ENCODE peak calls at places on chromosomes 6 and 20, in six cellular contexts. One of them, this sample, is unnamed. For H3K4me1 and H3K27me3, the result is how much of the 10 kb centered on the place peaks cover.

GRCh38 chr6:125623085-125623484 is 126.3 kb upstream of the HEY2 start:
- DNase-seq in neuronal stem cell: no peak
- DNase-seq in endodermal cell: no peak
- DNase-seq in body of pancreas: no peak
- DNase-seq in left lung: no peak
- DNase-seq in ovary: no peak
- DNase-seq in this sample: no peak

GRCh38 chr6:27795697-27796494 is 116.3 kb downstream of the OR2B2 start:
- DNase-seq in body of pancreas: peak
- DNase-seq in endodermal cell: peak
- DNase-seq in left lung: no peak
- DNase-seq in ovary: no peak
- DNase-seq in neuronal stem cell: peak
- DNase-seq in this sample: peak

GRCh38 chr20:40336530-40336929 is 352.5 kb downstream of the MAFB start:
- DNase-seq in ovary: no peak
- DNase-seq in endodermal cell: no peak
- DNase-seq in neuronal stem cell: no peak
- DNase-seq in body of pancreas: no peak
- DNase-seq in left lung: no peak
- DNase-seq in this sample: no peak

GRCh38 chr20:10984899-10985298 is 311.1 kb upstream of the JAG1 start:
- DNase-seq in endodermal cell: no peak
- DNase-seq in body of pancreas: no peak
- DNase-seq in left lung: no peak
- DNase-seq in neuronal stem cell: no peak
- DNase-seq in ovary: no peak
- DNase-seq in this sample: peak

GRCh38 chr20:6765469-6766058 is 1.9 kb upstream of the BMP2 start:
- DNase-seq in neuronal stem cell: peak
- DNase-seq in endodermal cell: no peak
- DNase-seq in body of pancreas: peak
- DNase-seq in left lung: no peak
- DNase-seq in ovary: no peak
- DNase-seq in this sample: peak

GRCh38 chr6:52622810-52623209 is 46.0 kb upstream of the TRAM2 start:
- DNase-seq in neuronal stem cell: no peak
- DNase-seq in left lung: no peak
- DNase-seq in body of pancreas: no peak
- DNase-seq in endodermal cell: no peak
- DNase-seq in ovary: no peak
- DNase-seq in this sample: no peak

GRCh38 chr20:15742076-15742475 is 831.2 kb downstream of the KIF16B start:
- DNase-seq in neuronal stem cell: no peak
- DNase-seq in endodermal cell: no peak
- DNase-seq in ovary: no peak
- DNase-seq in body of pancreas: no peak
- DNase-seq in left lung: no peak
- DNase-seq in this sample: no peak

GRCh38 chr20:47620808-47621805 is 119.4 kb downstream of the NCOA3 start:
- DNase-seq in left lung: no peak
- DNase-seq in ovary: no peak
- DNase-seq in endodermal cell: no peak
- DNase-seq in neuronal stem cell: peak
- DNase-seq in body of pancreas: no peak
- DNase-seq in this sample: peak

GRCh38 chr6:875012-875411 is 182.1 kb upstream of the EXOC2 start:
- DNase-seq in neuronal stem cell: no peak
- DNase-seq in left lung: no peak
- DNase-seq in ovary: no peak
- DNase-seq in endodermal cell: no peak
- DNase-seq in body of pancreas: no peak
- DNase-seq in this sample: no peak

GRCh38 chr6:140043357-140043756 is 668.9 kb upstream of the CITED2 start:
- DNase-seq in left lung: no peak
- DNase-seq in neuronal stem cell: no peak
- DNase-seq in endodermal cell: no peak
- DNase-seq in body of pancreas: no peak
- DNase-seq in ovary: no peak
- DNase-seq in this sample: peak

GRCh38 chr6:21800948-21801438 is 207.4 kb downstream of the SOX4 start:
- DNase-seq in ovary: no peak
- DNase-seq in neuronal stem cell: no peak
- DNase-seq in endodermal cell: no peak
- DNase-seq in body of pancreas: peak
- DNase-seq in left lung: no peak
- DNase-seq in this sample: no peak

GRCh38 chr6:114735118-114735730 is 392.4 kb upstream of the HS3ST5 start:
- DNase-seq in endodermal cell: no peak
- DNase-seq in left lung: no peak
- DNase-seq in ovary: no peak
- DNase-seq in neuronal stem cell: no peak
- DNase-seq in body of pancreas: no peak
- DNase-seq in this sample: no peak

GRCh38 chr6:160146454-160147145 is 25.0 kb downstream of the SLC22A1 start:
- DNase-seq in left lung: no peak
- DNase-seq in neuronal stem cell: no peak
- DNase-seq in ovary: no peak
- DNase-seq in endodermal cell: peak
- DNase-seq in body of pancreas: no peak
- DNase-seq in this sample: no peak

GRCh38 chr6:23140879-23141278 is 571.5 kb downstream of the HDGFL1 start:
- DNase-seq in left lung: no peak
- DNase-seq in endodermal cell: no peak
- DNase-seq in body of pancreas: no peak
- DNase-seq in ovary: no peak
- DNase-seq in neuronal stem cell: no peak
- DNase-seq in this sample: no peak

GRCh38 chr6:75752365-75752764 is 3.3 kb downstream of the MYO6 start:
- DNase-seq in endodermal cell: no peak
- DNase-seq in ovary: no peak
- DNase-seq in neuronal stem cell: no peak
- DNase-seq in left lung: no peak
- DNase-seq in body of pancreas: no peak
- DNase-seq in this sample: peak

GRCh38 chr6:44092312-44092884 is 34.9 kb downstream of the MRPL14 start:
- DNase-seq in neuronal stem cell: no peak
- DNase-seq in body of pancreas: no peak
- DNase-seq in left lung: no peak
- DNase-seq in ovary: no peak
- DNase-seq in endodermal cell: no peak
- DNase-seq in this sample: no peak

GRCh38 chr20:31967830-31968249 is at the start of gene XKR7:
- DNase-seq in ovary: no peak
- DNase-seq in body of pancreas: peak
- DNase-seq in neuronal stem cell: peak
- DNase-seq in left lung: no peak
- DNase-seq in endodermal cell: peak
- DNase-seq in this sample: no peak

GRCh38 chr20:49765846-49766541 is 46.6 kb upstream of the SLC9A8 start:
- DNase-seq in ovary: no peak
- DNase-seq in left lung: no peak
- DNase-seq in endodermal cell: no peak
- DNase-seq in neuronal stem cell: no peak
- DNase-seq in body of pancreas: no peak
- DNase-seq in this sample: no peak

GRCh38 chr6:36745836-36746235 is 48.2 kb downstream of the RAB44 start:
- DNase-seq in neuronal stem cell: no peak
- DNase-seq in ovary: no peak
- DNase-seq in body of pancreas: no peak
- DNase-seq in left lung: no peak
- DNase-seq in endodermal cell: no peak
- DNase-seq in this sample: no peak

GRCh38 chr20:37111926-37112455 is 16.2 kb upstream of the RBL1 start:
- DNase-seq in neuronal stem cell: no peak
- DNase-seq in endodermal cell: no peak
- DNase-seq in body of pancreas: no peak
- DNase-seq in left lung: no peak
- DNase-seq in ovary: no peak
- DNase-seq in this sample: no peak

GRCh38 chr6:133837801-133838349 is 51.0 kb upstream of the TCF21 start:
- DNase-seq in neuronal stem cell: peak
- DNase-seq in ovary: peak
- DNase-seq in endodermal cell: peak
- DNase-seq in body of pancreas: peak
- DNase-seq in left lung: peak
- DNase-seq in this sample: peak

GRCh38 chr20:61752576-61752975 is 313.1 kb downstream of the TAF4 start:
- DNase-seq in left lung: no peak
- DNase-seq in endodermal cell: no peak
- DNase-seq in ovary: no peak
- DNase-seq in neuronal stem cell: no peak
- DNase-seq in body of pancreas: no peak
- DNase-seq in this sample: no peak

GRCh38 chr6:52512199-52512598 is 64.7 kb downstream of the TRAM2 start:
- DNase-seq in neuronal stem cell: no peak
- DNase-seq in ovary: peak
- DNase-seq in body of pancreas: peak
- DNase-seq in left lung: no peak
- DNase-seq in endodermal cell: no peak
- DNase-seq in this sample: no peak

GRCh38 chr20:44033344-44033743 is 118.7 kb downstream of the TOX2 start:
- DNase-seq in endodermal cell: no peak
- DNase-seq in neuronal stem cell: no peak
- DNase-seq in body of pancreas: no peak
- DNase-seq in ovary: no peak
- DNase-seq in left lung: no peak
- DNase-seq in this sample: no peak
- H3K4me1 ChIP-seq in endodermal cell: under half
- H3K4me1 ChIP-seq in neuronal stem cell: under half
- H3K4me1 ChIP-seq in body of pancreas: under half
- H3K4me1 ChIP-seq in ovary: under half
- H3K4me1 ChIP-seq in left lung: under half
- H3K4me1 ChIP-seq in this sample: under half

DNA sequence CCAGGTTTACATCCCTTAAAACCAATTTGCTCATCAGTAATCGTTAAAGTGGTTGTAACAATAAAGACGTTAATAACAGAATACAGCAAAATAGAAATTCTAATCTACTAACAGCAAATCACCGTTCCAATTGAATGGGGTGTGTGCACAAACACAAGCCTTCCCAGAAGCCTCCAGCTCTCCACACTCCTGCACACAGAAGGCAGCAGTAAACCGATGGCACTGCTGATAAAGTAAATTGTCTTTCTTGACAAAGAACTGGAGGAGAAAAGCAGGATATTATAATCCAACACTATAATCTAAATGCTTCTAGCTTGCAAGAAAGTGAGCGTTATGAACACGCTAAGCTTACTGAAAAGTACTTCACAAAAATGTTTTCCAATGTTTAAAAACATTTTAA is 7.0 kb downstream of the ZNF217 start:
- DNase-seq in ovary: no peak
- DNase-seq in neuronal stem cell: no peak
- DNase-seq in endodermal cell: no peak
- DNase-seq in left lung: no peak
- DNase-seq in body of pancreas: no peak
- DNase-seq in this sample: peak
- H3K4me3 ChIP-seq in ovary: no peak
- H3K4me3 ChIP-seq in neuronal stem cell: no peak
- H3K4me3 ChIP-seq in endodermal cell: peak
- H3K4me3 ChIP-seq in left lung: no peak
- H3K4me3 ChIP-seq in body of pancreas: no peak
- H3K4me3 ChIP-seq in this sample: no peak

GRCh38 chr20:1973921-1974440 is 19.9 kb downstream of the PDYN start:
- DNase-seq in left lung: no peak
- DNase-seq in ovary: no peak
- DNase-seq in endodermal cell: peak
- DNase-seq in body of pancreas: no peak
- DNase-seq in neuronal stem cell: no peak
- DNase-seq in this sample: no peak
- H3K27me3 ChIP-seq in left lung: under half
- H3K27me3 ChIP-seq in ovary: under half
- H3K27me3 ChIP-seq in endodermal cell: under half
- H3K27me3 ChIP-seq in body of pancreas: under half
- H3K27me3 ChIP-seq in neuronal stem cell: under half
- H3K27me3 ChIP-seq in this sample: under half

GRCh38 chr6:4884646-4885427 is 108.6 kb downstream of the CDYL start:
- DNase-seq in neuronal stem cell: no peak
- DNase-seq in left lung: no peak
- DNase-seq in body of pancreas: no peak
- DNase-seq in endodermal cell: no peak
- DNase-seq in ovary: no peak
- DNase-seq in this sample: no peak

GRCh38 chr6:4879724-4880372 is 103.6 kb downstream of the CDYL start:
- DNase-seq in left lung: no peak
- DNase-seq in endodermal cell: no peak
- DNase-seq in body of pancreas: no peak
- DNase-seq in neuronal stem cell: no peak
- DNase-seq in ovary: no peak
- DNase-seq in this sample: peak

GRCh38 chr6:4880373-4880762 is 104.2 kb downstream of the CDYL start:
- DNase-seq in neuronal stem cell: no peak
- DNase-seq in ovary: no peak
- DNase-seq in endodermal cell: no peak
- DNase-seq in body of pancreas: no peak
- DNase-seq in left lung: no peak
- DNase-seq in this sample: no peak

GRCh38 chr6:4885534-4885933 is 109.3 kb downstream of the CDYL start:
- DNase-seq in neuronal stem cell: no peak
- DNase-seq in left lung: no peak
- DNase-seq in body of pancreas: no peak
- DNase-seq in ovary: no peak
- DNase-seq in endodermal cell: no peak
- DNase-seq in this sample: no peak

GRCh38 chr6:4883298-4883697 is 107.1 kb downstream of the CDYL start:
- DNase-seq in neuronal stem cell: no peak
- DNase-seq in ovary: no peak
- DNase-seq in body of pancreas: peak
- DNase-seq in endodermal cell: no peak
- DNase-seq in left lung: no peak
- DNase-seq in this sample: no peak
- H3K4me1 ChIP-seq in neuronal stem cell: under half
- H3K4me1 ChIP-seq in ovary: under half
- H3K4me1 ChIP-seq in body of pancreas: under half
- H3K4me1 ChIP-seq in endodermal cell: under half
- H3K4me1 ChIP-seq in left lung: under half
- H3K4me1 ChIP-seq in this sample: under half

DNA sequence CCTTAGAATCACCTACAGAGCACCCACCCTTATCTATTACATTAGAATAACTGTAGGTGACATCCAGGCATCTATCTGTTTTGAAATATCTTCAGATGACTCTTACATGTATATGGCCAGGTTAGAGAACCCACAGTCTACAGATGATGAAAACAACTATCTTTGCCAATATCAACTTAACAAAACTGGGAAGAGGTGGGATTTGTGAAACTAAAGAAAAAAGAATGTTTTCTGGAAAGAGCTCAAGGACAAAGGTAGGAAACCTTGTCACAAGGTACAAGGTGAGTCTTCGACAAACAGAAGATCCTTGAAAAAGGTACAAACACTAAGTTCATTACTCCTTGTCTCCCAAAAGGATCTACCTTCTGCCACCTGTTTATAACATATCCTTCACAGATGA is 47.0 kb upstream of the DST start:
- DNase-seq in body of pancreas: no peak
- DNase-seq in ovary: no peak
- DNase-seq in left lung: no peak
- DNase-seq in neuronal stem cell: no peak
- DNase-seq in endodermal cell: no peak
- DNase-seq in this sample: no peak
- H3K4me3 ChIP-seq in body of pancreas: no peak
- H3K4me3 ChIP-seq in ovary: no peak
- H3K4me3 ChIP-seq in left lung: no peak
- H3K4me3 ChIP-seq in neuronal stem cell: no peak
- H3K4me3 ChIP-seq in endodermal cell: no peak
- H3K4me3 ChIP-seq in this sample: peak